ENCODE peak calls at places on chromosomes 6 and 20, in six cellular contexts. P is GM12878, X is progenitor cell of endocrine pancreas, K is brain microvascular endothelial cell, I is PC-9, U is heart left ventricle. G is an unnamed sample.

GRCh38 chr20:48685300-48685699 is 142.5 kb downstream of the PREX1 start:
- DNase-seq in K (no peak), X (no peak), I (no peak), P (no peak), U (no peak), G (no peak)

GRCh38 chr6:22029169-22029568 is 267.7 kb downstream of the PRL start:
- DNase-seq in U (no peak), P (no peak), K (no peak), I (no peak), X (no peak), G (no peak)

GRCh38 chr6:83431545-83432165 is 804 bp upstream of the ME1 start:
- DNase-seq in X (no peak), K (no peak), I (peak; percentile 71), U (no peak), P (no peak), G (no peak)

GRCh38 chr6:31401403-31401802 is 2.0 kb upstream of the MICA start:
- DNase-seq in I (peak; percentile 81), K (peak; percentile 90), P (no peak), X (no peak), U (peak; percentile 55), G (peak; percentile 89)

GRCh38 chr6:35920793-35921732 is at the start of gene SRPK1:
- DNase-seq in U (peak; percentile 91), I (peak; percentile 69), P (peak; percentile 65), K (peak; percentile 69), X (peak; percentile 91), G (peak; percentile 68)

GRCh38 chr6:35808688-35809087 is 3.5 kb downstream of the LHFPL5 start:
- DNase-seq in X (no peak), P (no peak), K (no peak), U (no peak), I (no peak), G (no peak)

GRCh38 chr6:107757910-107758309 is 66.2 kb downstream of the SCML4 start:
- DNase-seq in U (no peak), I (no peak), K (no peak), X (no peak), P (no peak), G (no peak)

GRCh38 chr6:125519367-125519766 is 217.6 kb upstream of the HDDC2 start:
- DNase-seq in U (no peak), K (no peak), I (no peak), P (no peak), X (no peak), G (no peak)

GRCh38 chr6:49202923-49203322 is 260.1 kb downstream of the MMUT start:
- DNase-seq in U (no peak), I (no peak), X (no peak), P (no peak), K (no peak), G (peak; percentile 11)

GRCh38 chr6:87968435-87969278 is 79.0 kb upstream of the SPACA1 start:
- DNase-seq in K (peak; percentile 18), X (peak; percentile 14), P (no peak), U (no peak), I (no peak), G (no peak)

GRCh38 chr20:45467861-45468260 is 1.7 kb upstream of the WFDC2 start:
- DNase-seq in X (no peak), P (no peak), I (peak; percentile 11), U (no peak), K (no peak), G (no peak)

GRCh38 chr6:34200340-34200971 is 36.2 kb upstream of the HMGA1 start:
- DNase-seq in K (no peak), X (no peak), U (no peak), I (no peak), P (no peak), G (no peak)

GRCh38 chr6:73669005-73669404 is 15.2 kb upstream of the SLC17A5 start:
- DNase-seq in K (no peak), P (no peak), U (no peak), I (no peak), X (no peak), G (no peak)

GRCh38 chr20:36132802-36133211 is 21.7 kb upstream of the EPB41L1 start:
- DNase-seq in X (no peak), K (no peak), P (no peak), U (no peak), I (no peak), G (no peak)

GRCh38 chr6:136547336-136547735 is 2.9 kb downstream of the MAP7 start:
- DNase-seq in I (no peak), X (no peak), P (no peak), K (no peak), U (no peak), G (peak; percentile 32)

GRCh38 chr6:155177369-155177961 is 86.3 kb upstream of the CLDN20 start:
- DNase-seq in X (no peak), U (no peak), I (peak; percentile 62), K (peak; percentile 82), P (no peak), G (peak; percentile 66)

GRCh38 chr6:167098825-167099225 is 24.1 kb upstream of the CCR6 start:
- DNase-seq in K (no peak), X (no peak), P (peak; percentile 80), U (no peak), I (no peak), G (no peak)

GRCh38 chr20:54132612-54133433 is 41.0 kb downstream of the CYP24A1 start:
- DNase-seq in U (no peak), I (peak; percentile 100), K (peak; percentile 96), X (no peak), P (no peak), G (peak; percentile 98)

GRCh38 chr20:48471734-48472408 is 355.9 kb downstream of the PREX1 start:
- DNase-seq in P (no peak), I (no peak), U (no peak), X (no peak), K (no peak), G (no peak)

GRCh38 chr20:24780648-24781047 is 168.4 kb upstream of the CST7 start:
- DNase-seq in U (no peak), P (no peak), K (no peak), X (no peak), I (no peak), G (no peak)

GRCh38 chr20:36792422-36792821 is 18.9 kb upstream of the DSN1 start:
- DNase-seq in X (no peak), I (peak; percentile 87), K (peak; percentile 51), U (peak; percentile 66), P (no peak), G (peak; percentile 76)

GRCh38 chr6:53741417-53741816 is 53.4 kb upstream of the LRRC1 start:
- DNase-seq in K (no peak), U (no peak), P (no peak), X (no peak), I (no peak), G (no peak)

GRCh38 chr6:108361312-108361932 is 66.6 kb downstream of the AFG1L start:
- DNase-seq in P (no peak), I (no peak), X (no peak), U (no peak), K (no peak), G (no peak)

GRCh38 chr20:34268851-34269668 is 27.8 kb downstream of the ASIP start:
- DNase-seq in P (no peak), X (peak; percentile 24), I (no peak), K (no peak), U (no peak), G (no peak)

GRCh38 chr20:2350606-2351005 is 30.1 kb upstream of the TGM6 start:
- DNase-seq in I (no peak), X (no peak), K (no peak), U (no peak), P (no peak), G (no peak)

GRCh38 chr6:43926644-43927524 is 156.9 kb downstream of the VEGFA start:
- DNase-seq in I (peak; percentile 99), U (no peak), X (peak; percentile 55), K (peak; percentile 51), P (no peak), G (peak; percentile 69)
- TF ChIP-seq CTCF in I (no peak), U (no peak), X (peak; percentile 5), K (peak; percentile 20), P (no peak), G (no peak)

GRCh38 chr20:47373206-47373722 is 16.8 kb upstream of the ZMYND8 start:
- DNase-seq in X (no peak), K (no peak), I (no peak), U (no peak), P (no peak), G (no peak)

GRCh38 chr20:47380481-47380880 is 24.0 kb upstream of the ZMYND8 start:
- DNase-seq in X (no peak), P (no peak), I (no peak), K (no peak), U (no peak), G (no peak)

GRCh38 chr20:47382746-47383145 is 26.2 kb upstream of the ZMYND8 start:
- DNase-seq in I (no peak), P (no peak), U (no peak), X (no peak), K (no peak), G (no peak)

GRCh38 chr20:47379433-47380150 is 23.1 kb upstream of the ZMYND8 start:
- DNase-seq in X (no peak), U (no peak), K (peak; percentile 96), P (no peak), I (no peak), G (peak; percentile 72)

GRCh38 chr20:47377122-47377722 is 20.7 kb upstream of the ZMYND8 start:
- DNase-seq in U (no peak), P (no peak), I (no peak), X (no peak), K (no peak), G (no peak)
- TF ChIP-seq CTCF in U (no peak), P (peak; percentile 10), I (no peak), X (no peak), K (no peak), G (no peak)

DNA sequence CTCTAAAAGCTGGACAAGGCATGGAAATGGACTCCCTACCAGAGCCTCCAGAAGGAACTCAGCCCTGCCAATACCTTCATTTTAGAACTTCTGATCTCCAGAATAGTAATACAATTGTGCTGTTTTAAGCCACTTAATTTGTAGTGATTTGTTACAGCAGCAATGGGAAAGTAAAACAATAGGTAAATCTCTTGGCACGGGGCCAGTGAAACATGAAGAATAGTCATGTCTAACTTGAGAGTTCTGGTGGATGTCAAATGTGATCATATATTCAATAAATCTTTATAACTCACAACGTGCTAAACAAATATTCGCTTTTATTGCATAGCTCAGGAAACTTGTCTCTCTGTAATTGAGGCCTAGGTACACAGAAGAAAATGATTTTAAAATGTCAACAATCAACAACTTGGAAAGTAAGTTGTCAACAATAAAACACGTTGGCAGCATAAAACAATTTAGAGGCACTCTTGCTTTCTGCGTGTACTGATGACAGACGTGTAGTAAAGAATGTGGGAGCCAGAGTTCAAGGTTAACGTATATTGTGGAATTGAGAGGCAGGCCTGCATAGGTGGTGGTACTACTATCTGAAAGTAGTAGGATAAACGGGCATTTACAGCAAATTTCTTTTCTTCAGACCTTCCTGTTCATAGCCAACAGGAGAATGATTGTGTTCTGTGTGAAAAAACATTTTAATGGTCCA is 140.5 kb upstream of the OPRM1 start:
- DNase-seq in P (no peak), K (no peak), I (no peak), X (no peak), U (no peak), G (no peak)
- TF ChIP-seq CTCF in P (no peak), K (no peak), I (no peak), X (no peak), U (no peak), G (no peak)

DNA sequence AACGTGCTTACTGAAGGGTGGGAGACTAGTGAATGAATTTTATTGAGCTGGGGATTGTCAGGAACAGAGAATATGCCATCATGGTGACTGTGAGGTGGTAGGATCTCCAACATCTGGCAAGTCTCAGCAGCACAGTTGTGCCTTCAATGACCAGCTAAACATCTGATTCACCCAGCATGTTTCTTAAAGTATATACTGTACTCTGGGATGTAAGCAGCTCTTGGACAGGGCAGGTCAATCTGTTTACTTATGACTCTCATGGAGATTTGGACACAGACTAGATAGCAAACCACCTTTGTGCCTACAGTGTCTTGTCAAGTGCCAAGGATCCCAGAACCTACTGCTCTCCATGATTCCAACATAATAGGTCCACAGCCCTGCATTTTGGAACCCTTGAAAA is 801.0 kb upstream of the CITED2 start:
- DNase-seq in U (no peak), X (no peak), K (no peak), I (no peak), P (no peak), G (no peak)
- TF ChIP-seq CTCF in U (no peak), X (no peak), K (no peak), I (no peak), P (no peak), G (no peak)

G was measured in HFFc6.